ENCODE peak calls at places on chromosomes 3 and 15, in eight cellular contexts. R is HEK293T; Q is G401; J is naive B cell; K is NCI-H1436; I is activated T-cell treated with anti-CD3 and anti-CD28 coated beads, Interleukin-2, amount 50 U/mL, for 48 hours; G is stimulated activated CD4-positive, alpha-beta T cell treated with anti-CD3 and anti-CD28 coated beads, Interleukin-12 subunit alpha, Interleukin-12 subunit beta, amount 100 ng/mL, for 24 hours; U is activated T-helper 1 cell treated with anti-CD3 and anti-CD28 coated beads, Interleukin-2, amount 50 U/mL, for 16 hours. M is an unnamed sample.

GRCh38 chr3:184172681-184173373 is 1.8 kb upstream of the AP2M1 start:
- DNase-seq in Q (no peak), U (no peak), I (no peak), J (no peak), G (no peak), K (no peak), R (no peak), M (no peak)

GRCh38 chr3:152199069-152199838 is 69.5 kb upstream of the MBNL1 start:
- DNase-seq in J (no peak), R (no peak), I (no peak), K (no peak), Q (no peak), U (no peak), G (no peak), M (no peak)

GRCh38 chr3:134407247-134407640 is 33.0 kb upstream of the AMOTL2 start:
- DNase-seq in G (no peak), J (no peak), Q (peak), R (no peak), U (no peak), K (no peak), I (no peak), M (no peak)

GRCh38 chr3:156702367-156702766 is 28.0 kb downstream of the TIPARP start:
- DNase-seq in I (no peak), J (no peak), U (no peak), K (no peak), G (no peak), R (no peak), Q (no peak), M (no peak)

GRCh38 chr15:85543741-85544155 is 163.3 kb downstream of the AKAP13 start:
- DNase-seq in J (peak), I (peak), R (no peak), G (no peak), K (peak), Q (no peak), U (no peak), M (no peak)

GRCh38 chr3:25663324-25664065 is 1.2 kb downstream of the TOP2B start:
- DNase-seq in J (peak), U (no peak), G (no peak), Q (peak), R (peak), I (peak), K (no peak), M (peak)

GRCh38 chr3:160756907-160757623 is 1.0 kb downstream of the PPM1L start:
- DNase-seq in I (peak), Q (peak), R (peak), U (no peak), J (peak), K (no peak), G (no peak), M (no peak)

GRCh38 chr15:25739687-25740121 is 123.4 kb downstream of the ATP10A start:
- DNase-seq in Q (peak), K (no peak), R (no peak), J (peak), U (no peak), I (peak), G (no peak), M (no peak)

GRCh38 chr3:142098974-142099373 is 50.4 kb downstream of the TFDP2 start:
- DNase-seq in I (no peak), U (no peak), R (no peak), K (no peak), G (no peak), J (no peak), Q (no peak), M (peak)

GRCh38 chr15:80849308-80849707 is 70.1 kb downstream of the CEMIP start:
- DNase-seq in K (no peak), J (no peak), Q (peak), G (no peak), I (no peak), U (no peak), R (no peak), M (no peak)

M was measured in Kasumi-1.